ENCODE peak calls at places on chromosomes 3 and 15, in six cellular contexts. N is endothelial cell of umbilical vein, I is GM23338, L is AG04450, R is HL-60, E is body of pancreas. X is an unnamed sample. For H3K27me3, the result is how much of the 10 kb centered on the place peaks cover.

GRCh38 chr15:50496692-50497091 is 49.8 kb downstream of the USP50 start:
- DNase-seq in N (no peak), I (no peak), L (no peak), R (no peak), E (no peak), X (no peak)

GRCh38 chr3:124584552-124585391 is 145.5 kb upstream of the UMPS start:
- DNase-seq in N (peak), I (peak), L (no peak), R (no peak), E (peak), X (peak)

GRCh38 chr15:64653757-64654156 is 121.6 kb downstream of the RBPMS2 start:
- DNase-seq in N (peak), I (no peak), L (no peak), R (no peak), E (no peak), X (no peak)

GRCh38 chr3:105842943-105843342 is 25.9 kb downstream of the CBLB start:
- DNase-seq in N (no peak), I (no peak), L (no peak), R (no peak), E (no peak), X (no peak)

GRCh38 chr3:127735767-127736693 is 63.3 kb downstream of the ABTB1 start:
- DNase-seq in N (peak), I (no peak), L (peak), R (no peak), E (peak), X (peak)

GRCh38 chr15:88174571-88174970 is 82.0 kb downstream of the NTRK3 start:
- DNase-seq in N (no peak), I (no peak), L (no peak), R (no peak), E (no peak), X (no peak)

GRCh38 chr3:130849111-130849552 is 44.8 kb upstream of the ATP2C1 start:
- DNase-seq in N (no peak), I (no peak), L (no peak), R (peak), E (peak), X (no peak)

GRCh38 chr3:42532229-42532628 is 29.8 kb downstream of the VIPR1 start:
- DNase-seq in N (no peak), I (no peak), L (no peak), R (no peak), E (no peak), X (no peak)

GRCh38 chr3:12253944-12254343 is 34.9 kb upstream of the PPARG start:
- DNase-seq in N (no peak), I (no peak), L (no peak), R (no peak), E (no peak), X (no peak)

GRCh38 chr15:81292516-81293001 is 31.4 kb downstream of the STARD5 start:
- DNase-seq in N (no peak), I (no peak), L (no peak), R (no peak), E (no peak), X (no peak)

GRCh38 chr3:142844339-142844977 is 44.4 kb downstream of the PCOLCE2 start:
- DNase-seq in N (peak), I (peak), L (no peak), R (peak), E (no peak), X (no peak)

GRCh38 chr3:184345678-184346144 is 8.3 kb downstream of the FAM131A start:
- DNase-seq in N (peak), I (peak), L (no peak), R (peak), E (peak), X (peak)

GRCh38 chr3:168049366-168049974 is 46.3 kb downstream of the GOLIM4 start:
- DNase-seq in N (no peak), I (no peak), L (peak), R (no peak), E (peak), X (no peak)

GRCh38 chr15:67755936-67756335 is 69.4 kb upstream of the SKOR1 start:
- DNase-seq in N (no peak), I (no peak), L (no peak), R (no peak), E (no peak), X (no peak)

GRCh38 chr3:143563786-143564185 is 284.5 kb downstream of the SLC9A9 start:
- DNase-seq in N (no peak), I (no peak), L (no peak), R (no peak), E (no peak), X (no peak)

GRCh38 chr3:118577055-118577759 is 457.4 kb downstream of the IGSF11 start:
- DNase-seq in N (no peak), I (no peak), L (no peak), R (no peak), E (no peak), X (no peak)

GRCh38 chr15:34437687-34438086 is at the start of gene GOLGA8A:
- DNase-seq in N (peak), I (peak), L (no peak), R (peak), E (peak), X (peak)

GRCh38 chr15:60917469-60918130 is 311.5 kb downstream of the RORA start:
- DNase-seq in N (no peak), I (no peak), L (no peak), R (no peak), E (peak), X (no peak)

GRCh38 chr3:123651449-123652345 is 66.8 kb upstream of the HACD2 start:
- DNase-seq in N (no peak), I (peak), L (no peak), R (no peak), E (no peak), X (no peak)

GRCh38 chr3:109809513-109809912 is 472.2 kb upstream of the DPPA4 start:
- DNase-seq in N (no peak), I (no peak), L (no peak), R (no peak), E (no peak), X (no peak)

GRCh38 chr3:98827221-98827620 is 64.1 kb downstream of the ST3GAL6 start:
- DNase-seq in N (no peak), I (no peak), L (no peak), R (no peak), E (no peak), X (no peak)

GRCh38 chr3:191246628-191247027 is 47.6 kb downstream of the OSTN start:
- DNase-seq in N (peak), I (no peak), L (no peak), R (no peak), E (no peak), X (peak)

GRCh38 chr15:58052334-58052733 is 13.2 kb downstream of the ALDH1A2 start:
- DNase-seq in N (no peak), I (no peak), L (no peak), R (no peak), E (no peak), X (no peak)

GRCh38 chr3:16695710-16696109 is 90.5 kb upstream of the DAZL start:
- DNase-seq in N (no peak), I (no peak), L (no peak), R (no peak), E (no peak), X (no peak)

GRCh38 chr3:173066044-173066679 is 74.9 kb downstream of the SPATA16 start:
- DNase-seq in N (no peak), I (no peak), L (no peak), R (no peak), E (peak), X (peak)

GRCh38 chr15:39777497-39777896 is 5.1 kb downstream of the FSIP1 start:
- DNase-seq in N (no peak), I (no peak), L (no peak), R (no peak), E (no peak), X (no peak)

GRCh38 chr15:44099671-44100070 is 95.4 kb downstream of the FRMD5 start:
- DNase-seq in N (no peak), I (no peak), L (no peak), R (no peak), E (no peak), X (no peak)

GRCh38 chr15:72970965-72971746 is 81.1 kb upstream of the NEO1 start:
- DNase-seq in N (no peak), I (no peak), L (no peak), R (no peak), E (no peak), X (peak)

GRCh38 chr3:49422379-49423248 is at the start of gene AMT:
- DNase-seq in N (no peak), I (peak), L (no peak), R (no peak), E (peak), X (no peak)
- H3K4me3 ChIP-seq in N (no peak), I (peak), L (no peak), R (no peak), E (peak), X (peak)

GRCh38 chr3:188084751-188085595 is 69.0 kb upstream of the LPP start:
- DNase-seq in N (no peak), I (peak), L (no peak), R (no peak), E (no peak), X (no peak)
- TF ChIP-seq CTCF in N (no peak), I (no peak), L (no peak), R (no peak), E (no peak), X (no peak)

DNA sequence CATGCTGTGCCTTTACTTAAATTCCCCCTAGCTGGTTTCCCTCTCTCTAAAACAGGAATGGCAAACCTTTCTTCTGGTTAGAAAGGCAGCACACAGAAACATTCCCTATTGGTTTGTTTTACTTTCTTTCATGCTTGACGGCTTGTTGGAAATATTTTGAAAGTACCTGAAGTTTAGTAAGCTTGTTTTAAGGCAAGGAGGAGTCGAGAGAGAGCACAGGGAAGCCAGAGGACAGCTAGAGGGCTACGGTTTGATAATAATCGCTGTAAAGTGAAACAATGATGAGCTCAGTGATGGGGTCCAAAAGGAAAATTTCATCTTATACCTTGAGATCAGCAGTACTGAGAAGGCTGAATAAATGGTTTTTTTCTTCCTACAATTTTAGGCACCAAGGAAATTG is 64.1 kb downstream of the ATP13A4 start:
- DNase-seq in N (no peak), I (no peak), L (no peak), R (no peak), E (no peak), X (no peak)
- H3K27me3 ChIP-seq in N (under half), I (under half), L (under half), R (under half), E (under half), X (under half)

GRCh38 chr3:101835676-101836075 is 13.6 kb upstream of the NFKBIZ start:
- DNase-seq in N (no peak), I (no peak), L (no peak), R (no peak), E (no peak), X (no peak)

GRCh38 chr3:101836160-101836559 is 13.2 kb upstream of the NFKBIZ start:
- DNase-seq in N (no peak), I (no peak), L (no peak), R (no peak), E (no peak), X (no peak)

GRCh38 chr3:101840066-101840465 is 9.2 kb upstream of the NFKBIZ start:
- DNase-seq in N (no peak), I (no peak), L (no peak), R (no peak), E (no peak), X (no peak)

GRCh38 chr3:101833446-101833974 is 15.8 kb upstream of the NFKBIZ start:
- DNase-seq in N (no peak), I (no peak), L (no peak), R (no peak), E (no peak), X (no peak)

DNA sequence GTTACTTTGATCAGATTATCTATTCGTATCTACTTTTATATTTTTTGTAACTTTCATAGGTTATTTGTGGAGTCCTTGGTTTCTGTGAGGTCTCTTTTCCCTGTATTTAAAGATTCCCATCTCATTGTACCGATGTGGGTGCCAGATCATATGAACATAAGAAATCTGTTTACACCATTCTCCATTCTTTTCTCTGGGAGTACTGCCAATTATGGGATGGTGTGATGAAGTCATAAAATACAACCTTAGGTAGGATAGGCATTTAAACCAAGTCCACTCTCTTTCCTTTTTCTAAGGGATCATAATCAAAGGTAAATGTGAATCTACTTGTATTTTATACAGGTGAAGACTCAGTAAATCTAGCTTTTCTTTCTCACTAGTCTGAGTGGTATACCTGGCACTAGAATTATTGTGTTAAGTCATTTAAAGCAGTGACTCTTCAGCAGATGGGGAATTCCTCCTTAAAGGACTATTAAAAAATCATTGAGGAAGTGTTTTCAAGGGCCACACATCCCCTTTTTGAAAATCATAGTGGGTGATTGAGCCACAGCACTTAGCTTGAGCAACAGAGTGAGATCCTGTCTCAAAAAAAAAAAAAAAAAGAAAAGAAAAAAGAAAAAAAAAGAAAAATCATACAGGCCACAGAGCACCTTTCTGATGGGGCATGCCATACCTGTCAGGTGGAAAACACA is 12.3 kb upstream of the NFKBIZ start:
- DNase-seq in N (peak), I (no peak), L (no peak), R (peak), E (peak), X (no peak)
- H3K4me3 ChIP-seq in N (no peak), I (no peak), L (no peak), R (no peak), E (no peak), X (no peak)

DNA sequence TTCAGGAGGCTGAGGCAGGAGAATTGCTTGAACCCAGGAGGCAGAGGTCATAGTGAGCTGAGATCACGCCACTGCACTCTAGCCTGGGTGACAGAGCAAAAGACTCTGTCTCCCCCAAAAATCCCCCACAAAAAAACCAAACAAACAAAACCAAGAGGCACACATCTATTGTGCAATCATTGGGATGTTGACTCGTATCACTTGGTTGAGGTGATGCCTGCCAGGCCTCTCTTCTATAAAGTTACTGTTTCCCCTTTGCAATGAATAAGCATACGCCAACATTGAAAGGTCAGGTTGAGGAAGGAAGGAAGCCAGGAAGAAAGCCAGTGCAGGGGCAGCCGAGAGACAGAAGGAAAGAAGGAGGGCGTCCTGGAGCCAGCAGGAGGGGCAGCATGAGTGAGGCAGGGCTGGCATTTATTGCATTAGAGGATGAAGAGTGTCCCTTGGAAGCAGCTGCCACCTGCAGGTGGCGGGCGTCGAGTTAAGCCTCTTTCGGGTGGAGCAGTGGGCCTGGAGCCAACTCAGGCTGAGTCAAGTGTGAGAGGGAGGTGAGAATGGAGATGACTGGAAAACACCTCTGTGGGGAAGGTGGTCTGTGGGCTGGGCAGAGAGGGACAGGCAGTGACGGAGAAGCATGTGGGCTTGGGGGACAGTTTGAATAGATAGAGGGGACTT is 8.3 kb upstream of the CSPG4 start:
- DNase-seq in N (peak), I (peak), L (no peak), R (peak), E (peak), X (no peak)
- TF ChIP-seq CTCF in N (no peak), I (peak), L (no peak), R (peak), E (peak), X (peak)

GRCh38 chr3:45869638-45870037 is 16.7 kb upstream of the CCR9 start:
- DNase-seq in N (no peak), I (no peak), L (no peak), R (no peak), E (no peak), X (no peak)
- H3K27me3 ChIP-seq in N (under half), I (under half), L (under half), R (under half), E (under half), X (under half)

GRCh38 chr3:136279092-136279491 is 29.0 kb downstream of the PCCB start:
- DNase-seq in N (no peak), I (no peak), L (no peak), R (no peak), E (no peak), X (no peak)

GRCh38 chr3:136280961-136281360 is 30.8 kb downstream of the PCCB start:
- DNase-seq in N (no peak), I (no peak), L (no peak), R (no peak), E (no peak), X (no peak)

GRCh38 chr3:136276049-136276755 is 26.1 kb downstream of the PCCB start:
- DNase-seq in N (no peak), I (peak), L (no peak), R (no peak), E (no peak), X (peak)

GRCh38 chr3:136277115-136277514 is 27.0 kb downstream of the PCCB start:
- DNase-seq in N (no peak), I (no peak), L (no peak), R (no peak), E (peak), X (no peak)

DNA sequence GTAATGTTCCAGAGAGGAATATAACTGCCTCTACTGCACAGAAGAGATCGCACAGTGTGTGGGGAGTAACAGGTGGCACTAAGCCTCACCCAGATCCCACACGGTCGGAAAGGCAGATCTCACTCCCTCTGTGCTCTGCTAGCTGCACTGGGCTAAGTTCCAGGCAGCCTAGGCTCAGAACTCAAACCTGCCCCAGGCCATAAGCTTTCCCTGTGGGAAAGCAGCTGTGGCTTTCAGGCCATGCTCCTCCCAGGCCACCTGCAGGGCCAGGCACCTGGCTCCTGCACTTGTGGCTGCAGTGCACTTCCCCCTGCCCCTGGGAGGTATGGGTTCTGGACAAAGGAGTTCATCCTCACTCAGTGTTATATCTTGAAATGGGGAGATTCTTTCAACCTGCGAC is 27.5 kb downstream of the PCCB start:
- DNase-seq in N (no peak), I (peak), L (no peak), R (no peak), E (peak), X (no peak)
- H3K4me3 ChIP-seq in N (no peak), I (no peak), L (no peak), R (no peak), E (no peak), X (no peak)

GRCh38 chr15:32957219-32957618 is 237.3 kb downstream of the FMN1 start:
- DNase-seq in N (no peak), I (no peak), L (no peak), R (no peak), E (no peak), X (no peak)

GRCh38 chr15:32952062-32952461 is 234.3 kb downstream of the GREM1 start:
- DNase-seq in N (no peak), I (no peak), L (no peak), R (no peak), E (no peak), X (no peak)

GRCh38 chr15:32959077-32959476 is 235.4 kb downstream of the FMN1 start:
- DNase-seq in N (no peak), I (no peak), L (peak), R (no peak), E (no peak), X (peak)

GRCh38 chr15:32952901-32953889 is 235.4 kb downstream of the GREM1 start:
- DNase-seq in N (no peak), I (peak), L (no peak), R (no peak), E (peak), X (no peak)

DNA sequence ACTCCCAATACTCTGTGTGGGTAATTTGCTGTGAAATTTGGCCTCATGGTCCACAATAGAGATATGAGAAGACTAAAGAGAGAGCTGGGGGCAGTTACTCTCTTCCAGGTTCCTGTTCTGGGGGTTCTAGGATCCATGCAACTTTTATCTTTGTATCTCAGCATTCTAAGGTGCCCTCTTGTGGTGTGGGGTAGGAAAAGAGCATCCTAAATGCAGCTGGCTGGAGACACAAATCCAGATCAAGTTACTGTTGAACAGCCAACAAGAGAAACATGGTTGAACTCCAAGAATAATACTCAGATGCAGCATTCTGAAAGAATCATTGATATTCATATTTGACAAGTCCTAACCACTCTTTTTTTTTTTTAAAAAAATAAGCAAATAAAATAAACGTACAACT is 238.2 kb downstream of the GREM1 start:
- DNase-seq in N (peak), I (peak), L (peak), R (no peak), E (peak), X (peak)
- TF ChIP-seq CTCF in N (peak), I (peak), L (peak), R (peak), E (peak), X (peak)